ENCODE peak calls at places on chromosomes 12 and 14, in four cellular contexts. A, M, G and I are unnamed samples. For H3K4me1, the result is how much of the 10 kb centered on the place peaks cover.

GRCh38 chr12:121537814-121538698 is 42.8 kb downstream of the KDM2B start:
- DNase-seq in M (no peak), G (peak), A (no peak), I (no peak)

GRCh38 chr12:100793182-100793581 is 1.4 kb upstream of the ANO4 start:
- DNase-seq in M (peak), G (no peak), A (no peak), I (no peak)

GRCh38 chr12:55972906-55973597 is 826 bp upstream of the RAB5B start:
- DNase-seq in M (no peak), G (no peak), A (no peak), I (peak)

GRCh38 chr12:53074999-53075370 is 4.2 kb downstream of the SPRYD3 start:
- DNase-seq in A (no peak), M (no peak), G (no peak), I (no peak)

GRCh38 chr14:94944636-94945258 is 174.8 kb upstream of the GSC start:
- DNase-seq in A (no peak), G (no peak), M (no peak), I (no peak)

GRCh38 chr12:4379410-4379809 is at the start of gene FGF23:
- DNase-seq in G (no peak), A (no peak), M (no peak), I (no peak)

GRCh38 chr12:103441437-103442186 is 54.2 kb downstream of the C12orf42 start:
- DNase-seq in A (no peak), G (no peak), M (no peak), I (no peak)

GRCh38 chr12:128815779-128816642 is 7.7 kb downstream of the SLC15A4 start:
- DNase-seq in G (no peak), A (no peak), M (no peak), I (no peak)

GRCh38 chr14:73463411-73463810 is 5.1 kb upstream of the NUMB start:
- DNase-seq in A (peak), M (no peak), G (peak), I (no peak)

GRCh38 chr12:31246470-31246850 is 79.5 kb downstream of the SINHCAF start:
- DNase-seq in M (no peak), A (no peak), G (no peak), I (peak)

GRCh38 chr12:26134540-26134939 is 9.7 kb upstream of the BHLHE41 start:
- DNase-seq in M (no peak), A (no peak), G (no peak), I (no peak)

GRCh38 chr12:51023625-51024395 is 2.4 kb downstream of the SLC11A2 start:
- DNase-seq in A (no peak), G (no peak), M (no peak), I (no peak)

GRCh38 chr14:59772252-59772651 is 98.3 kb downstream of the RTN1 start:
- DNase-seq in A (no peak), G (no peak), M (no peak), I (no peak)

GRCh38 chr14:32251530-32251929 is 48.5 kb upstream of the RNU6-8 start:
- DNase-seq in M (no peak), A (no peak), G (no peak), I (no peak)

GRCh38 chr14:47040490-47040889 is 388.9 kb upstream of the RPL10L start:
- DNase-seq in G (no peak), A (no peak), M (peak), I (no peak)

GRCh38 chr12:77572371-77572770 is 258.3 kb upstream of the NAV3 start:
- DNase-seq in M (no peak), A (no peak), G (no peak), I (no peak)

GRCh38 chr14:93219103-93219726 is 12.2 kb downstream of the UBR7 start:
- DNase-seq in M (peak), A (no peak), G (peak), I (peak)

GRCh38 chr14:74438351-74438915 is 12.4 kb upstream of the SYNDIG1L start:
- DNase-seq in M (no peak), A (no peak), G (no peak), I (no peak)

GRCh38 chr14:98462908-98463307 is 809.1 kb downstream of the BCL11B start:
- DNase-seq in G (no peak), A (no peak), M (no peak), I (no peak)

GRCh38 chr12:132557969-132558856 is 52.2 kb downstream of the LRCOL1 start:
- DNase-seq in M (no peak), G (no peak), A (no peak), I (no peak)

GRCh38 chr14:21382886-21383847 is 652 bp downstream of the SUPT16H start:
- DNase-seq in M (no peak), A (peak), G (peak), I (peak)

GRCh38 chr12:11685716-11686115 is 36.2 kb downstream of the ETV6 start:
- DNase-seq in M (no peak), G (no peak), A (no peak), I (no peak)

GRCh38 chr12:117854339-117855012 is 114.3 kb downstream of the KSR2 start:
- DNase-seq in G (peak), M (no peak), A (no peak), I (peak)

GRCh38 chr12:58966939-58967338 is 46.6 kb upstream of the LRIG3 start:
- DNase-seq in A (no peak), G (no peak), M (no peak), I (no peak)

GRCh38 chr14:69553221-69553620 is 21.4 kb downstream of the CCDC177 start:
- DNase-seq in M (no peak), A (no peak), G (no peak), I (no peak)

GRCh38 chr12:128534906-128535305 is 267.9 kb downstream of the TMEM132C start:
- DNase-seq in G (no peak), M (no peak), A (no peak), I (no peak)

GRCh38 chr14:86057018-86057667 is 527.2 kb downstream of the FLRT2 start:
- DNase-seq in A (no peak), G (no peak), M (no peak), I (no peak)

GRCh38 chr12:11830298-11830937 is 180.9 kb downstream of the ETV6 start:
- DNase-seq in A (no peak), G (no peak), M (no peak), I (no peak)

GRCh38 chr12:78388461-78388860 is 476.1 kb upstream of the SYT1 start:
- DNase-seq in M (no peak), G (no peak), A (no peak), I (no peak)

GRCh38 chr14:44912041-44912869 is 49.5 kb downstream of the KLHL28 start:
- DNase-seq in A (no peak), M (no peak), G (no peak), I (no peak)

GRCh38 chr12:51009038-51009437 is 17.1 kb downstream of the SLC11A2 start:
- DNase-seq in A (peak), M (no peak), G (peak), I (peak)

GRCh38 chr12:80325167-80325959 is 118.7 kb upstream of the PTPRQ start:
- DNase-seq in M (no peak), G (no peak), A (no peak), I (no peak)

GRCh38 chr12:56900583-56900982 is 33.6 kb downstream of the SDR9C7 start:
- DNase-seq in M (peak), G (no peak), A (no peak), I (no peak)

GRCh38 chr12:65305346-65305950 is 27.0 kb downstream of the MSRB3 start:
- DNase-seq in G (no peak), A (no peak), M (no peak), I (no peak)

GRCh38 chr14:104284107-104284592 is 145.8 kb downstream of the KIF26A start:
- DNase-seq in G (no peak), M (no peak), A (peak), I (no peak)

GRCh38 chr12:25434493-25434892 is 118.6 kb downstream of the LMNTD1 start:
- DNase-seq in G (no peak), A (no peak), M (no peak), I (no peak)

GRCh38 chr14:22333408-22334274 is 255.4 kb downstream of the DAD1 start:
- DNase-seq in M (peak), A (no peak), G (peak), I (peak)

GRCh38 chr14:64504310-64504896 is at the start of gene ZBTB1:
- DNase-seq in M (peak), G (peak), A (peak), I (peak)

GRCh38 chr14:64503184-64503433 is 529 bp downstream of the ZBTB25 start:
- DNase-seq in A (no peak), M (no peak), G (no peak), I (no peak)

GRCh38 chr14:64502476-64503183 is 1.0 kb downstream of the ZBTB25 start:
- DNase-seq in M (no peak), A (peak), G (peak), I (peak)

GRCh38 chr14:64504897-64505771 is 564 bp downstream of the ZBTB1 start:
- DNase-seq in A (peak), G (peak), M (peak), I (peak)

GRCh38 chr14:64503434-64504309 is at the start of gene ZBTB25:
- DNase-seq in G (peak), M (peak), A (peak), I (peak)
- TF ChIP-seq POLR2A in G (no peak), M (peak), A (no peak), I (peak)

GRCh38 chr12:19185262-19185929 is 55.9 kb downstream of the PLEKHA5 start:
- DNase-seq in A (no peak), M (no peak), G (no peak), I (no peak)

GRCh38 chr12:19179986-19180385 is 50.5 kb downstream of the PLEKHA5 start:
- DNase-seq in G (no peak), A (no peak), M (no peak), I (no peak)

GRCh38 chr12:19186722-19187661 is 57.5 kb downstream of the PLEKHA5 start:
- DNase-seq in A (no peak), G (no peak), M (peak), I (peak)

GRCh38 chr12:19181666-19182426 is 52.3 kb downstream of the PLEKHA5 start:
- DNase-seq in A (no peak), G (no peak), M (no peak), I (no peak)

GRCh38 chr12:19183121-19183838 is 53.7 kb downstream of the PLEKHA5 start:
- DNase-seq in M (no peak), G (no peak), A (no peak), I (no peak)
- H3K4me3 ChIP-seq in M (no peak), G (no peak), A (no peak), I (no peak)

DNA sequence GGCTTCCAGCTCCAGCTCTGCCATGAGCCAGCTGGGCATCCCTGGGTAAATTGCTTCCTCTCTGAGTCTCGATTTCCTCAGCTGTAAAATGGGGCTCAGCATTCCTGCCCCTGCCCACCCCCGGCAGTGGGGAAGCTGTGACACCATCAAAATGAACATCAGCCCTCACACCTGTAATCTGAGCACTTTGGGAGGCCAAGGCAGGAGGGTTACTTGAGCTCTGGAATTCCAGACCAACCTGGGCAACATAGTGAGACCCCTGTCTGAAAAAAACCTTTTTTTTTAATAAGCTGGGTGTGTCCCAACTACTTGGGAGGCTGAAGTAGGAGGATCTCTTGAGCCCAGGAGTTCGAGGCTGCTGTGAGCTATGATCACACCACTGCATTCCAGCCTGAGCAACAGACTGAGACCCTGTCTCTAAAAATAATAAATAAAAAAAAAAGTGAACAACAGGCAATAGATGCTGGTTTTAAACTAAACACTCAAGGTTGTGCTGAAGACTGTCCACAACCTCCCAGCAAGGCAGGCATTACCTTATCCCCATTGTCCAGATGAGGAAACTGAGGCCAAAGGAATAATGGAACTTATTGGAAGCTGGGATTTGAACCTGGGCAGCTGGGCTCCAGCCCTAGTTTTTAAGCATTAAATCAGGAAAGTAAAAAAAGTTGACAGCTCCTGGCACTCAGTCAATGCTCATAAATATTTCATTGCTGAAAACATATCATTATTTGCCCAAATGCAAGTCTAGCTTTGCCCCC is 4.3 kb downstream of the TRPV4 start:
- DNase-seq in G (no peak), A (no peak), M (no peak), I (no peak)
- H3K4me1 ChIP-seq in G (under half), A (under half), M (under half), I (under half)

GRCh38 chr12:9066755-9067433 is 48.8 kb downstream of the A2M start:
- DNase-seq in M (no peak), A (no peak), G (no peak), I (no peak)

GRCh38 chr12:9066183-9066623 is 49.5 kb downstream of the A2M start:
- DNase-seq in A (no peak), G (no peak), M (no peak), I (no peak)

GRCh38 chr12:9065607-9065856 is 50.2 kb downstream of the A2M start:
- DNase-seq in G (no peak), M (no peak), A (no peak), I (no peak)

GRCh38 chr12:9064201-9064814 is 51.4 kb downstream of the A2M start:
- DNase-seq in G (peak), A (peak), M (peak), I (peak)

GRCh38 chr12:9064815-9065606 is 50.7 kb downstream of the A2M start:
- DNase-seq in M (peak), A (peak), G (peak), I (peak)
- TF ChIP-seq POLR2A in M (peak), A (no peak), G (no peak), I (peak)

GRCh38 chr14:101781240-101782061 is 19.9 kb downstream of the PPP2R5C start:
- DNase-seq in M (no peak), G (no peak), A (no peak), I (no peak)

GRCh38 chr14:101780390-101780789 is 18.9 kb downstream of the PPP2R5C start:
- DNase-seq in M (no peak), G (no peak), A (no peak), I (no peak)

GRCh38 chr14:101783260-101784016 is 21.9 kb downstream of the PPP2R5C start:
- DNase-seq in G (no peak), A (no peak), M (no peak), I (no peak)

GRCh38 chr14:101784631-101785030 is 23.1 kb downstream of the PPP2R5C start:
- DNase-seq in M (no peak), A (no peak), G (no peak), I (no peak)

GRCh38 chr14:101780887-101781239 is 19.4 kb downstream of the PPP2R5C start:
- DNase-seq in M (no peak), G (no peak), A (no peak), I (no peak)
- H3K4me3 ChIP-seq in M (no peak), G (peak), A (peak), I (peak)